ENCODE peak calls at places on chromosomes 1 and 21, in four cellular contexts. F, B, W and Y are unnamed samples.

GRCh38 chr1:7457811-7458210 is 313.3 kb upstream of the VAMP3 start:
- DNase-seq in W (no peak), F (no peak), B (no peak), Y (no peak)

GRCh38 chr1:65840683-65841082 is 48.0 kb downstream of the PDE4B start:
- DNase-seq in F (no peak), B (no peak), W (no peak), Y (no peak)

GRCh38 chr1:169360415-169360814 is 7.2 kb downstream of the NME7 start:
- DNase-seq in W (no peak), F (no peak), B (no peak), Y (no peak)

GRCh38 chr1:236895665-236896387 is 100.7 kb downstream of the MTR start:
- DNase-seq in B (no peak), W (no peak), F (no peak), Y (no peak)

GRCh38 chr1:58964880-58965279 is 181.0 kb upstream of the JUN start:
- DNase-seq in F (peak; percentile 75), B (no peak), W (no peak), Y (no peak)

GRCh38 chr1:228151526-228151925 is 1.8 kb downstream of the GJC2 start:
- DNase-seq in B (no peak), W (no peak), F (no peak), Y (no peak)

GRCh38 chr1:7267493-7267892 is 482.2 kb downstream of the CAMTA1 start:
- DNase-seq in W (no peak), B (no peak), F (peak; percentile 74), Y (no peak)

GRCh38 chr1:176696689-176697088 is 233.7 kb downstream of the PAPPA2 start:
- DNase-seq in F (no peak), W (no peak), B (no peak), Y (no peak)

GRCh38 chr1:181141431-181141910 is 53.0 kb downstream of the IER5 start:
- DNase-seq in W (no peak), B (no peak), F (peak; percentile 70), Y (no peak)

GRCh38 chr1:9230869-9231533 is 3.6 kb upstream of the H6PD start:
- DNase-seq in B (no peak), F (peak; percentile 24), W (no peak), Y (peak; percentile 25)

GRCh38 chr1:167430849-167431242 is 87.5 kb downstream of the CD247 start:
- DNase-seq in W (no peak), B (no peak), F (no peak), Y (no peak)

GRCh38 chr1:206761369-206761768 is 9.2 kb upstream of the IL19 start:
- DNase-seq in W (no peak), F (no peak), B (no peak), Y (no peak)

GRCh38 chr1:25813734-25814471 is 5.9 kb upstream of the MTFR1L start:
- DNase-seq in B (no peak), F (no peak), W (no peak), Y (no peak)

GRCh38 chr1:64623750-64624445 is 121.0 kb upstream of the RAVER2 start:
- DNase-seq in B (no peak), W (no peak), F (peak; percentile 92), Y (no peak)

GRCh38 chr1:43947061-43947889 is 525 bp downstream of the IPO13 start:
- DNase-seq in W (no peak), B (no peak), F (no peak), Y (no peak)

GRCh38 chr1:47707887-47708535 is 270.2 kb downstream of the FOXD2 start:
- DNase-seq in W (no peak), F (no peak), B (no peak), Y (no peak)

GRCh38 chr1:101152633-101153032 is 84.2 kb upstream of the S1PR1 start:
- DNase-seq in W (no peak), F (no peak), B (no peak), Y (no peak)

GRCh38 chr21:44377922-44378645 is 24.7 kb downstream of the TRPM2 start:
- DNase-seq in F (no peak), B (no peak), W (no peak), Y (no peak)

GRCh38 chr21:45415943-45416611 is 11.1 kb downstream of the COL18A1 start:
- DNase-seq in F (no peak), B (no peak), W (no peak), Y (no peak)

GRCh38 chr1:23634840-23635642 is 56.6 kb upstream of the RPL11 start:
- DNase-seq in W (peak; percentile 63), F (peak; percentile 55), B (peak; percentile 33), Y (peak; percentile 70)

GRCh38 chr1:63799324-63799723 is 25.5 kb downstream of the ROR1 start:
- DNase-seq in B (no peak), W (no peak), F (peak; percentile 47), Y (no peak)

GRCh38 chr1:164774413-164774812 is 215.4 kb downstream of the PBX1 start:
- DNase-seq in F (no peak), W (no peak), B (no peak), Y (no peak)

GRCh38 chr1:159089184-159089791 is 12.7 kb upstream of the AIM2 start:
- DNase-seq in F (peak; percentile 6), W (no peak), B (no peak), Y (peak; percentile 58)